ENCODE peak calls at places on chromosomes 7 and 10, in ten cellular contexts. One of them, this sample, is unnamed.

GRCh38 chr7:120539321-120539720 is 266.3 kb downstream of the KCND2 start:
- DNase-seq in NCI-H510A treated with DMSO at 0.1 percent for 48 hours: no peak
- DNase-seq in stimulated activated CD4-positive, alpha-beta T cell treated with anti-CD3 and anti-CD28 coated beads, Interleukin-2, amount 100 ng/mL, for 48 hours: no peak
- DNase-seq in LNCaP clone FGC: no peak
- DNase-seq in NCI-H1105: no peak
- DNase-seq in heart right ventricle: no peak
- DNase-seq in A549: no peak
- DNase-seq in iPS-NIHi11: no peak
- DNase-seq in astrocyte: no peak
- DNase-seq in GM12891: no peak
- DNase-seq in this sample: no peak

GRCh38 chr10:113458461-113458860 is 94.4 kb upstream of the HABP2 start:
- DNase-seq in NCI-H510A treated with DMSO at 0.1 percent for 48 hours: no peak
- DNase-seq in stimulated activated CD4-positive, alpha-beta T cell treated with anti-CD3 and anti-CD28 coated beads, Interleukin-2, amount 100 ng/mL, for 48 hours: no peak
- DNase-seq in LNCaP clone FGC: no peak
- DNase-seq in NCI-H1105: no peak
- DNase-seq in heart right ventricle: no peak
- DNase-seq in A549: no peak
- DNase-seq in iPS-NIHi11: no peak
- DNase-seq in astrocyte: no peak
- DNase-seq in GM12891: no peak
- DNase-seq in this sample: no peak

GRCh38 chr7:90222811-90223725 is 11.5 kb downstream of the STEAP2 start:
- DNase-seq in NCI-H510A treated with DMSO at 0.1 percent for 48 hours: peak
- DNase-seq in stimulated activated CD4-positive, alpha-beta T cell treated with anti-CD3 and anti-CD28 coated beads, Interleukin-2, amount 100 ng/mL, for 48 hours: no peak
- DNase-seq in LNCaP clone FGC: no peak
- DNase-seq in NCI-H1105: no peak
- DNase-seq in heart right ventricle: no peak
- DNase-seq in A549: peak
- DNase-seq in iPS-NIHi11: no peak
- DNase-seq in astrocyte: peak
- DNase-seq in GM12891: no peak
- DNase-seq in this sample: no peak

GRCh38 chr7:142603870-142604448 is 145.3 kb upstream of the PRSS1 start:
- DNase-seq in NCI-H510A treated with DMSO at 0.1 percent for 48 hours: peak
- DNase-seq in stimulated activated CD4-positive, alpha-beta T cell treated with anti-CD3 and anti-CD28 coated beads, Interleukin-2, amount 100 ng/mL, for 48 hours: peak
- DNase-seq in LNCaP clone FGC: peak
- DNase-seq in NCI-H1105: peak
- DNase-seq in heart right ventricle: peak
- DNase-seq in A549: peak
- DNase-seq in iPS-NIHi11: peak
- DNase-seq in astrocyte: peak
- DNase-seq in GM12891: peak
- DNase-seq in this sample: no peak

GRCh38 chr10:14074062-14074884 is 256.5 kb downstream of the FRMD4A start:
- DNase-seq in NCI-H510A treated with DMSO at 0.1 percent for 48 hours: no peak
- DNase-seq in stimulated activated CD4-positive, alpha-beta T cell treated with anti-CD3 and anti-CD28 coated beads, Interleukin-2, amount 100 ng/mL, for 48 hours: no peak
- DNase-seq in LNCaP clone FGC: peak
- DNase-seq in NCI-H1105: peak
- DNase-seq in heart right ventricle: peak
- DNase-seq in A549: peak
- DNase-seq in iPS-NIHi11: peak
- DNase-seq in astrocyte: peak
- DNase-seq in GM12891: no peak
- DNase-seq in this sample: peak

GRCh38 chr7:155644971-155645509 is 579 bp downstream of the RBM33 start:
- DNase-seq in NCI-H510A treated with DMSO at 0.1 percent for 48 hours: peak
- DNase-seq in stimulated activated CD4-positive, alpha-beta T cell treated with anti-CD3 and anti-CD28 coated beads, Interleukin-2, amount 100 ng/mL, for 48 hours: peak
- DNase-seq in LNCaP clone FGC: no peak
- DNase-seq in NCI-H1105: peak
- DNase-seq in heart right ventricle: peak
- DNase-seq in A549: peak
- DNase-seq in iPS-NIHi11: peak
- DNase-seq in astrocyte: peak
- DNase-seq in GM12891: no peak
- DNase-seq in this sample: no peak

GRCh38 chr10:13018171-13018570 is 16.7 kb upstream of the CCDC3 start:
- DNase-seq in NCI-H510A treated with DMSO at 0.1 percent for 48 hours: no peak
- DNase-seq in stimulated activated CD4-positive, alpha-beta T cell treated with anti-CD3 and anti-CD28 coated beads, Interleukin-2, amount 100 ng/mL, for 48 hours: no peak
- DNase-seq in LNCaP clone FGC: no peak
- DNase-seq in NCI-H1105: no peak
- DNase-seq in heart right ventricle: no peak
- DNase-seq in A549: no peak
- DNase-seq in iPS-NIHi11: no peak
- DNase-seq in astrocyte: peak
- DNase-seq in GM12891: no peak
- DNase-seq in this sample: peak

GRCh38 chr7:50369408-50370026 is 65.0 kb downstream of the IKZF1 start:
- DNase-seq in NCI-H510A treated with DMSO at 0.1 percent for 48 hours: peak
- DNase-seq in stimulated activated CD4-positive, alpha-beta T cell treated with anti-CD3 and anti-CD28 coated beads, Interleukin-2, amount 100 ng/mL, for 48 hours: no peak
- DNase-seq in LNCaP clone FGC: no peak
- DNase-seq in NCI-H1105: peak
- DNase-seq in heart right ventricle: no peak
- DNase-seq in A549: peak
- DNase-seq in iPS-NIHi11: peak
- DNase-seq in astrocyte: no peak
- DNase-seq in GM12891: no peak
- DNase-seq in this sample: no peak

GRCh38 chr10:69703766-69704191 is 73.7 kb downstream of the FAM241B start:
- DNase-seq in NCI-H510A treated with DMSO at 0.1 percent for 48 hours: no peak
- DNase-seq in stimulated activated CD4-positive, alpha-beta T cell treated with anti-CD3 and anti-CD28 coated beads, Interleukin-2, amount 100 ng/mL, for 48 hours: no peak
- DNase-seq in LNCaP clone FGC: no peak
- DNase-seq in NCI-H1105: no peak
- DNase-seq in heart right ventricle: no peak
- DNase-seq in A549: peak
- DNase-seq in iPS-NIHi11: no peak
- DNase-seq in astrocyte: peak
- DNase-seq in GM12891: no peak
- DNase-seq in this sample: peak

GRCh38 chr10:86936661-86937501 is 20.5 kb downstream of the MMRN2 start:
- DNase-seq in NCI-H510A treated with DMSO at 0.1 percent for 48 hours: no peak
- DNase-seq in stimulated activated CD4-positive, alpha-beta T cell treated with anti-CD3 and anti-CD28 coated beads, Interleukin-2, amount 100 ng/mL, for 48 hours: no peak
- DNase-seq in LNCaP clone FGC: no peak
- DNase-seq in NCI-H1105: no peak
- DNase-seq in heart right ventricle: no peak
- DNase-seq in A549: no peak
- DNase-seq in iPS-NIHi11: no peak
- DNase-seq in astrocyte: peak
- DNase-seq in GM12891: no peak
- DNase-seq in this sample: no peak

GRCh38 chr10:17386616-17387075 is 67.7 kb downstream of the ST8SIA6 start:
- DNase-seq in NCI-H510A treated with DMSO at 0.1 percent for 48 hours: peak
- DNase-seq in stimulated activated CD4-positive, alpha-beta T cell treated with anti-CD3 and anti-CD28 coated beads, Interleukin-2, amount 100 ng/mL, for 48 hours: no peak
- DNase-seq in LNCaP clone FGC: peak
- DNase-seq in NCI-H1105: no peak
- DNase-seq in heart right ventricle: peak
- DNase-seq in A549: no peak
- DNase-seq in iPS-NIHi11: no peak
- DNase-seq in astrocyte: no peak
- DNase-seq in GM12891: no peak
- DNase-seq in this sample: no peak

GRCh38 chr10:123974406-123974805 is 82.8 kb upstream of the CPXM2 start:
- DNase-seq in NCI-H510A treated with DMSO at 0.1 percent for 48 hours: no peak
- DNase-seq in stimulated activated CD4-positive, alpha-beta T cell treated with anti-CD3 and anti-CD28 coated beads, Interleukin-2, amount 100 ng/mL, for 48 hours: no peak
- DNase-seq in LNCaP clone FGC: no peak
- DNase-seq in NCI-H1105: no peak
- DNase-seq in heart right ventricle: no peak
- DNase-seq in A549: peak
- DNase-seq in iPS-NIHi11: peak
- DNase-seq in astrocyte: peak
- DNase-seq in GM12891: no peak
- DNase-seq in this sample: no peak

GRCh38 chr7:94240902-94241301 is 153.8 kb upstream of the COL1A2 start:
- DNase-seq in NCI-H510A treated with DMSO at 0.1 percent for 48 hours: no peak
- DNase-seq in stimulated activated CD4-positive, alpha-beta T cell treated with anti-CD3 and anti-CD28 coated beads, Interleukin-2, amount 100 ng/mL, for 48 hours: no peak
- DNase-seq in LNCaP clone FGC: no peak
- DNase-seq in NCI-H1105: no peak
- DNase-seq in heart right ventricle: no peak
- DNase-seq in A549: no peak
- DNase-seq in iPS-NIHi11: no peak
- DNase-seq in astrocyte: peak
- DNase-seq in GM12891: no peak
- DNase-seq in this sample: no peak

GRCh38 chr7:150737265-150738055 is at the start of gene GIMAP5:
- DNase-seq in NCI-H510A treated with DMSO at 0.1 percent for 48 hours: no peak
- DNase-seq in stimulated activated CD4-positive, alpha-beta T cell treated with anti-CD3 and anti-CD28 coated beads, Interleukin-2, amount 100 ng/mL, for 48 hours: no peak
- DNase-seq in LNCaP clone FGC: no peak
- DNase-seq in NCI-H1105: no peak
- DNase-seq in heart right ventricle: no peak
- DNase-seq in A549: no peak
- DNase-seq in iPS-NIHi11: no peak
- DNase-seq in astrocyte: no peak
- DNase-seq in GM12891: no peak
- DNase-seq in this sample: no peak

GRCh38 chr7:56078196-56078595 is 14.1 kb downstream of the SUMF2 start:
- DNase-seq in NCI-H510A treated with DMSO at 0.1 percent for 48 hours: no peak
- DNase-seq in stimulated activated CD4-positive, alpha-beta T cell treated with anti-CD3 and anti-CD28 coated beads, Interleukin-2, amount 100 ng/mL, for 48 hours: no peak
- DNase-seq in LNCaP clone FGC: no peak
- DNase-seq in NCI-H1105: no peak
- DNase-seq in heart right ventricle: no peak
- DNase-seq in A549: no peak
- DNase-seq in iPS-NIHi11: no peak
- DNase-seq in astrocyte: no peak
- DNase-seq in GM12891: no peak
- DNase-seq in this sample: no peak

GRCh38 chr7:5232874-5233273 is 42.8 kb downstream of the WIPI2 start:
- DNase-seq in NCI-H510A treated with DMSO at 0.1 percent for 48 hours: no peak
- DNase-seq in stimulated activated CD4-positive, alpha-beta T cell treated with anti-CD3 and anti-CD28 coated beads, Interleukin-2, amount 100 ng/mL, for 48 hours: no peak
- DNase-seq in LNCaP clone FGC: no peak
- DNase-seq in NCI-H1105: no peak
- DNase-seq in heart right ventricle: no peak
- DNase-seq in A549: no peak
- DNase-seq in iPS-NIHi11: no peak
- DNase-seq in astrocyte: no peak
- DNase-seq in GM12891: no peak
- DNase-seq in this sample: no peak

GRCh38 chr10:115665549-115665948 is 572.4 kb downstream of the ATRNL1 start:
- DNase-seq in NCI-H510A treated with DMSO at 0.1 percent for 48 hours: no peak
- DNase-seq in stimulated activated CD4-positive, alpha-beta T cell treated with anti-CD3 and anti-CD28 coated beads, Interleukin-2, amount 100 ng/mL, for 48 hours: no peak
- DNase-seq in LNCaP clone FGC: no peak
- DNase-seq in NCI-H1105: no peak
- DNase-seq in heart right ventricle: no peak
- DNase-seq in A549: no peak
- DNase-seq in iPS-NIHi11: no peak
- DNase-seq in astrocyte: no peak
- DNase-seq in GM12891: no peak
- DNase-seq in this sample: no peak

GRCh38 chr10:5775705-5776104 is 37.5 kb downstream of the GDI2 start:
- DNase-seq in NCI-H510A treated with DMSO at 0.1 percent for 48 hours: no peak
- DNase-seq in stimulated activated CD4-positive, alpha-beta T cell treated with anti-CD3 and anti-CD28 coated beads, Interleukin-2, amount 100 ng/mL, for 48 hours: peak
- DNase-seq in LNCaP clone FGC: no peak
- DNase-seq in NCI-H1105: no peak
- DNase-seq in heart right ventricle: no peak
- DNase-seq in A549: no peak
- DNase-seq in iPS-NIHi11: no peak
- DNase-seq in astrocyte: no peak
- DNase-seq in GM12891: peak
- DNase-seq in this sample: no peak

GRCh38 chr10:102121739-102122372 is 1.7 kb upstream of the LDB1 start:
- DNase-seq in NCI-H510A treated with DMSO at 0.1 percent for 48 hours: peak
- DNase-seq in stimulated activated CD4-positive, alpha-beta T cell treated with anti-CD3 and anti-CD28 coated beads, Interleukin-2, amount 100 ng/mL, for 48 hours: no peak
- DNase-seq in LNCaP clone FGC: no peak
- DNase-seq in NCI-H1105: no peak
- DNase-seq in heart right ventricle: peak
- DNase-seq in A549: no peak
- DNase-seq in iPS-NIHi11: peak
- DNase-seq in astrocyte: no peak
- DNase-seq in GM12891: no peak
- DNase-seq in this sample: no peak

GRCh38 chr7:12921751-12922345 is 234.4 kb downstream of the ARL4A start:
- DNase-seq in NCI-H510A treated with DMSO at 0.1 percent for 48 hours: no peak
- DNase-seq in stimulated activated CD4-positive, alpha-beta T cell treated with anti-CD3 and anti-CD28 coated beads, Interleukin-2, amount 100 ng/mL, for 48 hours: no peak
- DNase-seq in LNCaP clone FGC: no peak
- DNase-seq in NCI-H1105: no peak
- DNase-seq in heart right ventricle: peak
- DNase-seq in A549: peak
- DNase-seq in iPS-NIHi11: no peak
- DNase-seq in astrocyte: no peak
- DNase-seq in GM12891: no peak
- DNase-seq in this sample: no peak

GRCh38 chr10:44779511-44779910 is 131.6 kb upstream of the TMEM72 start:
- DNase-seq in NCI-H510A treated with DMSO at 0.1 percent for 48 hours: no peak
- DNase-seq in stimulated activated CD4-positive, alpha-beta T cell treated with anti-CD3 and anti-CD28 coated beads, Interleukin-2, amount 100 ng/mL, for 48 hours: no peak
- DNase-seq in LNCaP clone FGC: no peak
- DNase-seq in NCI-H1105: no peak
- DNase-seq in heart right ventricle: no peak
- DNase-seq in A549: no peak
- DNase-seq in iPS-NIHi11: no peak
- DNase-seq in astrocyte: no peak
- DNase-seq in GM12891: no peak
- DNase-seq in this sample: no peak

GRCh38 chr7:11747715-11748485 is 84.1 kb downstream of the THSD7A start:
- DNase-seq in NCI-H510A treated with DMSO at 0.1 percent for 48 hours: no peak
- DNase-seq in stimulated activated CD4-positive, alpha-beta T cell treated with anti-CD3 and anti-CD28 coated beads, Interleukin-2, amount 100 ng/mL, for 48 hours: no peak
- DNase-seq in LNCaP clone FGC: no peak
- DNase-seq in NCI-H1105: no peak
- DNase-seq in heart right ventricle: no peak
- DNase-seq in A549: no peak
- DNase-seq in iPS-NIHi11: no peak
- DNase-seq in astrocyte: no peak
- DNase-seq in GM12891: no peak
- DNase-seq in this sample: no peak

GRCh38 chr7:20598479-20599419 is 16.7 kb upstream of the ABCB5 start:
- DNase-seq in NCI-H510A treated with DMSO at 0.1 percent for 48 hours: peak
- DNase-seq in stimulated activated CD4-positive, alpha-beta T cell treated with anti-CD3 and anti-CD28 coated beads, Interleukin-2, amount 100 ng/mL, for 48 hours: no peak
- DNase-seq in LNCaP clone FGC: peak
- DNase-seq in NCI-H1105: peak
- DNase-seq in heart right ventricle: no peak
- DNase-seq in A549: peak
- DNase-seq in iPS-NIHi11: peak
- DNase-seq in astrocyte: peak
- DNase-seq in GM12891: peak
- DNase-seq in this sample: peak

GRCh38 chr7:137880432-137880831 is 33.7 kb upstream of the DGKI start:
- DNase-seq in NCI-H510A treated with DMSO at 0.1 percent for 48 hours: no peak
- DNase-seq in stimulated activated CD4-positive, alpha-beta T cell treated with anti-CD3 and anti-CD28 coated beads, Interleukin-2, amount 100 ng/mL, for 48 hours: no peak
- DNase-seq in LNCaP clone FGC: no peak
- DNase-seq in NCI-H1105: no peak
- DNase-seq in heart right ventricle: no peak
- DNase-seq in A549: no peak
- DNase-seq in iPS-NIHi11: no peak
- DNase-seq in astrocyte: peak
- DNase-seq in GM12891: no peak
- DNase-seq in this sample: peak

GRCh38 chr7:117230276-117231046 is 92.4 kb downstream of the WNT2 start:
- DNase-seq in NCI-H510A treated with DMSO at 0.1 percent for 48 hours: no peak
- DNase-seq in stimulated activated CD4-positive, alpha-beta T cell treated with anti-CD3 and anti-CD28 coated beads, Interleukin-2, amount 100 ng/mL, for 48 hours: no peak
- DNase-seq in LNCaP clone FGC: no peak
- DNase-seq in NCI-H1105: no peak
- DNase-seq in heart right ventricle: no peak
- DNase-seq in A549: no peak
- DNase-seq in iPS-NIHi11: no peak
- DNase-seq in astrocyte: peak
- DNase-seq in GM12891: no peak
- DNase-seq in this sample: no peak

GRCh38 chr10:101817542-101818118 is 614 bp downstream of the OGA start:
- DNase-seq in NCI-H510A treated with DMSO at 0.1 percent for 48 hours: no peak
- DNase-seq in stimulated activated CD4-positive, alpha-beta T cell treated with anti-CD3 and anti-CD28 coated beads, Interleukin-2, amount 100 ng/mL, for 48 hours: peak
- DNase-seq in LNCaP clone FGC: peak
- DNase-seq in NCI-H1105: no peak
- DNase-seq in heart right ventricle: peak
- DNase-seq in A549: peak
- DNase-seq in iPS-NIHi11: peak
- DNase-seq in astrocyte: peak
- DNase-seq in GM12891: no peak
- DNase-seq in this sample: peak

GRCh38 chr10:30127120-30127541 is 67.7 kb upstream of the JCAD start:
- DNase-seq in NCI-H510A treated with DMSO at 0.1 percent for 48 hours: no peak
- DNase-seq in stimulated activated CD4-positive, alpha-beta T cell treated with anti-CD3 and anti-CD28 coated beads, Interleukin-2, amount 100 ng/mL, for 48 hours: no peak
- DNase-seq in LNCaP clone FGC: no peak
- DNase-seq in NCI-H1105: no peak
- DNase-seq in heart right ventricle: no peak
- DNase-seq in A549: no peak
- DNase-seq in iPS-NIHi11: no peak
- DNase-seq in astrocyte: peak
- DNase-seq in GM12891: no peak
- DNase-seq in this sample: no peak